ENCODE peak calls at places on chromosome 15, in five cellular contexts. X, D, B, Q and N are unnamed samples.

GRCh38 chr15:51087513-51087912 is 7.2 kb downstream of the TNFAIP8L3 start:
- DNase-seq in X (no peak), Q (no peak), B (no peak), D (no peak), N (no peak)

GRCh38 chr15:42094512-42094963 is at the start of gene PLA2G4D:
- DNase-seq in X (no peak), D (peak), Q (no peak), B (no peak), N (no peak)

GRCh38 chr15:82128401-82129143 is 82.8 kb upstream of the MEX3B start:
- DNase-seq in B (no peak), D (no peak), X (no peak), Q (no peak), N (no peak)

GRCh38 chr15:100663066-100663465 is 60.7 kb downstream of the ASB7 start:
- DNase-seq in Q (no peak), B (peak), D (no peak), X (no peak), N (no peak)

GRCh38 chr15:53786421-53786820 is 27.0 kb upstream of the WDR72 start:
- DNase-seq in Q (no peak), B (no peak), X (no peak), D (no peak), N (no peak)

GRCh38 chr15:53446376-53446775 is 313.1 kb downstream of the WDR72 start:
- DNase-seq in Q (no peak), D (no peak), B (no peak), X (peak), N (no peak)

GRCh38 chr15:97030251-97030650 is 699.8 kb downstream of the NR2F2 start:
- DNase-seq in Q (no peak), X (no peak), B (no peak), D (no peak), N (no peak)

GRCh38 chr15:40082195-40082868 is 26.3 kb downstream of the BMF start:
- DNase-seq in Q (no peak), B (no peak), X (no peak), D (no peak), N (no peak)

GRCh38 chr15:88615303-88616107 is 5.6 kb upstream of the AEN start:
- DNase-seq in X (peak), B (no peak), Q (no peak), D (no peak), N (no peak)

GRCh38 chr15:51796777-51797474 is 32.5 kb upstream of the TMOD3 start:
- DNase-seq in B (no peak), X (no peak), Q (no peak), D (no peak), N (no peak)

GRCh38 chr15:46617507-46617906 is 982.7 kb downstream of the SQOR start:
- DNase-seq in D (no peak), X (no peak), B (no peak), Q (no peak), N (no peak)

GRCh38 chr15:43519207-43519606 is 1.8 kb downstream of the MAP1A start:
- DNase-seq in B (no peak), X (no peak), Q (no peak), D (no peak), N (no peak)

GRCh38 chr15:74767167-74768098 is 14.4 kb upstream of the CSK start:
- DNase-seq in X (no peak), Q (no peak), B (no peak), D (no peak), N (no peak)

GRCh38 chr15:69604050-69604378 is 151.4 kb downstream of the RPLP1 start:
- DNase-seq in X (peak), B (peak), Q (no peak), D (peak), N (no peak)

GRCh38 chr15:40928975-40929729 is at the start of gene DLL4:
- DNase-seq in X (peak), D (peak), Q (no peak), B (peak), N (no peak)

GRCh38 chr15:58921267-58921666 is 12.2 kb downstream of the SLTM start:
- DNase-seq in Q (no peak), X (no peak), B (no peak), D (no peak), N (no peak)

GRCh38 chr15:79102595-79102994 is 12.0 kb upstream of the RASGRF1 start:
- DNase-seq in D (no peak), X (no peak), Q (no peak), B (no peak), N (no peak)

GRCh38 chr15:33111051-33111451 is 83.5 kb downstream of the FMN1 start:
- DNase-seq in D (no peak), B (no peak), Q (no peak), X (no peak), N (no peak)

GRCh38 chr15:68768321-68768720 is 52.4 kb downstream of the ANP32A start:
- DNase-seq in D (peak), B (no peak), X (no peak), Q (no peak), N (no peak)

GRCh38 chr15:80953953-80954778 is 35.5 kb downstream of the MESD start:
- DNase-seq in B (no peak), X (no peak), Q (no peak), D (no peak), N (no peak)
- TF ChIP-seq CTCF in B (no peak), X (no peak), Q (no peak), D (no peak), N (no peak)

DNA sequence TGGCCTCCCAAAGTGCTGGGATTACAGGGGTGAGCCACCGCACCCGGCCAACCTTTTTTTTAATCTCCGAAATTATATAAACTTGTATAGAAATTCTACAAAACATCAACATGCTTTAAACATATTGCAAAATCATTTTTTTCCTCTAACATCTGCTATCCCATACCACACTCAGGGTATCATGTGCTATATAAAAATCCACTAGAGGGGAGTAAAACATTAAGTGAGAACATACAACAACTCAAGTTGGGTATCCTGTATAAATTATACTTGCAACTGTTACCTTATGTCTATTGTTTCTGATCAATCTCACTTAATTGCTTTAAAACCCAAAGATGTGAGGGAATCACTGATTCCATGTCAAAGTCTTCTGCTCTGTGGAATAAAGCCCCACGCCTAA is 71.9 kb upstream of the FBN1 start:
- DNase-seq in X (no peak), B (no peak), Q (no peak), D (no peak), N (no peak)
- TF ChIP-seq CTCF in X (no peak), B (no peak), Q (no peak), D (peak), N (no peak)

GRCh38 chr15:73052679-73053397 is 575 bp downstream of the NEO1 start:
- DNase-seq in B (peak), Q (peak), D (peak), X (peak), N (no peak)
- TF ChIP-seq CTCF in B (no peak), Q (no peak), D (peak), X (peak), N (no peak)

GRCh38 chr15:44705981-44706380 is 5.1 kb downstream of the PATL2 start:
- DNase-seq in D (no peak), X (no peak), Q (no peak), B (no peak), N (no peak)
- TF ChIP-seq CTCF in D (no peak), X (no peak), Q (no peak), B (no peak), N (no peak)